ENCODE peak calls at places on chromosomes 5 and 9, in nine cellular contexts. One of them, this sample, is unnamed. For H3K9me3, the result is how much of the 10 kb centered on the place peaks cover.

GRCh38 chr5:17118631-17119030 is 98.8 kb upstream of the BASP1 start:
- DNase-seq in aorta: peak
- DNase-seq in tibial nerve: no peak
- DNase-seq in esophagus squamous epithelium: peak
- DNase-seq in cardiac muscle cell: peak
- DNase-seq in heart left ventricle: no peak
- DNase-seq in HCT116: peak
- DNase-seq in Peyer's patch: peak
- DNase-seq in mammary epithelial cell: peak
- DNase-seq in this sample: no peak

GRCh38 chr5:131795128-131795719 is 1.6 kb downstream of the FNIP1 start:
- DNase-seq in aorta: no peak
- DNase-seq in tibial nerve: no peak
- DNase-seq in esophagus squamous epithelium: no peak
- DNase-seq in heart left ventricle: no peak
- DNase-seq in Peyer's patch: no peak
- DNase-seq in HCT116: no peak
- DNase-seq in cardiac muscle cell: no peak
- DNase-seq in mammary epithelial cell: no peak
- DNase-seq in this sample: no peak

GRCh38 chr9:113577525-113578261 is 114.2 kb downstream of the RGS3 start:
- DNase-seq in mammary epithelial cell: peak
- DNase-seq in esophagus squamous epithelium: no peak
- DNase-seq in aorta: peak
- DNase-seq in tibial nerve: no peak
- DNase-seq in Peyer's patch: no peak
- DNase-seq in heart left ventricle: peak
- DNase-seq in cardiac muscle cell: no peak
- DNase-seq in HCT116: no peak
- DNase-seq in this sample: peak

GRCh38 chr5:59134770-59135169 is 551.9 kb downstream of the RAB3C start:
- DNase-seq in mammary epithelial cell: no peak
- DNase-seq in HCT116: no peak
- DNase-seq in tibial nerve: no peak
- DNase-seq in esophagus squamous epithelium: no peak
- DNase-seq in Peyer's patch: no peak
- DNase-seq in heart left ventricle: no peak
- DNase-seq in aorta: no peak
- DNase-seq in cardiac muscle cell: no peak
- DNase-seq in this sample: no peak

GRCh38 chr9:136828474-136829140 is 13.7 kb upstream of the AJM1 start:
- DNase-seq in Peyer's patch: no peak
- DNase-seq in aorta: no peak
- DNase-seq in mammary epithelial cell: no peak
- DNase-seq in heart left ventricle: peak
- DNase-seq in HCT116: no peak
- DNase-seq in cardiac muscle cell: no peak
- DNase-seq in tibial nerve: no peak
- DNase-seq in esophagus squamous epithelium: no peak
- DNase-seq in this sample: peak

GRCh38 chr9:108056805-108057386 is 567.3 kb upstream of the KLF4 start:
- DNase-seq in heart left ventricle: no peak
- DNase-seq in Peyer's patch: no peak
- DNase-seq in aorta: no peak
- DNase-seq in esophagus squamous epithelium: no peak
- DNase-seq in HCT116: no peak
- DNase-seq in mammary epithelial cell: peak
- DNase-seq in tibial nerve: no peak
- DNase-seq in cardiac muscle cell: peak
- DNase-seq in this sample: no peak

GRCh38 chr5:102858808-102859207 is 103.7 kb downstream of the PAM start:
- DNase-seq in heart left ventricle: no peak
- DNase-seq in mammary epithelial cell: peak
- DNase-seq in cardiac muscle cell: peak
- DNase-seq in tibial nerve: no peak
- DNase-seq in Peyer's patch: no peak
- DNase-seq in esophagus squamous epithelium: no peak
- DNase-seq in HCT116: no peak
- DNase-seq in aorta: no peak
- DNase-seq in this sample: no peak

GRCh38 chr9:128097156-128098016 is 29.4 kb downstream of the SLC25A25 start:
- DNase-seq in tibial nerve: no peak
- DNase-seq in mammary epithelial cell: no peak
- DNase-seq in HCT116: no peak
- DNase-seq in heart left ventricle: peak
- DNase-seq in Peyer's patch: no peak
- DNase-seq in esophagus squamous epithelium: no peak
- DNase-seq in cardiac muscle cell: no peak
- DNase-seq in aorta: no peak
- DNase-seq in this sample: peak

GRCh38 chr5:61704289-61704688 is 372.2 kb downstream of the ZSWIM6 start:
- DNase-seq in heart left ventricle: no peak
- DNase-seq in aorta: no peak
- DNase-seq in tibial nerve: no peak
- DNase-seq in cardiac muscle cell: no peak
- DNase-seq in Peyer's patch: no peak
- DNase-seq in HCT116: no peak
- DNase-seq in mammary epithelial cell: peak
- DNase-seq in esophagus squamous epithelium: no peak
- DNase-seq in this sample: no peak

GRCh38 chr9:127968046-127968445 is 12.7 kb downstream of the EEIG1 start:
- DNase-seq in esophagus squamous epithelium: no peak
- DNase-seq in heart left ventricle: no peak
- DNase-seq in cardiac muscle cell: no peak
- DNase-seq in Peyer's patch: peak
- DNase-seq in mammary epithelial cell: peak
- DNase-seq in HCT116: peak
- DNase-seq in aorta: peak
- DNase-seq in tibial nerve: no peak
- DNase-seq in this sample: peak

GRCh38 chr5:111385970-111386831 is 126.1 kb downstream of the STARD4 start:
- DNase-seq in esophagus squamous epithelium: no peak
- DNase-seq in aorta: no peak
- DNase-seq in tibial nerve: no peak
- DNase-seq in Peyer's patch: no peak
- DNase-seq in mammary epithelial cell: no peak
- DNase-seq in HCT116: no peak
- DNase-seq in cardiac muscle cell: no peak
- DNase-seq in heart left ventricle: no peak
- DNase-seq in this sample: peak

GRCh38 chr5:98928802-98929122 is at the start of gene CHD1:
- DNase-seq in Peyer's patch: peak
- DNase-seq in mammary epithelial cell: peak
- DNase-seq in aorta: peak
- DNase-seq in HCT116: peak
- DNase-seq in heart left ventricle: peak
- DNase-seq in tibial nerve: peak
- DNase-seq in cardiac muscle cell: peak
- DNase-seq in esophagus squamous epithelium: peak
- DNase-seq in this sample: peak

GRCh38 chr5:151156732-151157402 is 712 bp downstream of the ANXA6 start:
- DNase-seq in Peyer's patch: peak
- DNase-seq in mammary epithelial cell: no peak
- DNase-seq in aorta: no peak
- DNase-seq in HCT116: no peak
- DNase-seq in heart left ventricle: no peak
- DNase-seq in esophagus squamous epithelium: no peak
- DNase-seq in cardiac muscle cell: peak
- DNase-seq in tibial nerve: no peak
- DNase-seq in this sample: no peak

GRCh38 chr5:134490925-134491271 is 34.6 kb upstream of the JADE2 start:
- DNase-seq in Peyer's patch: peak
- DNase-seq in mammary epithelial cell: no peak
- DNase-seq in HCT116: no peak
- DNase-seq in aorta: no peak
- DNase-seq in tibial nerve: no peak
- DNase-seq in cardiac muscle cell: no peak
- DNase-seq in heart left ventricle: no peak
- DNase-seq in esophagus squamous epithelium: no peak
- DNase-seq in this sample: peak

GRCh38 chr5:142056831-142057696 is 44.2 kb upstream of the GNPDA1 start:
- DNase-seq in Peyer's patch: no peak
- DNase-seq in aorta: no peak
- DNase-seq in cardiac muscle cell: no peak
- DNase-seq in tibial nerve: no peak
- DNase-seq in heart left ventricle: no peak
- DNase-seq in esophagus squamous epithelium: no peak
- DNase-seq in mammary epithelial cell: no peak
- DNase-seq in HCT116: no peak
- DNase-seq in this sample: no peak

GRCh38 chr5:130605200-130605599 is 559.9 kb downstream of the HINT1 start:
- DNase-seq in esophagus squamous epithelium: no peak
- DNase-seq in HCT116: peak
- DNase-seq in heart left ventricle: no peak
- DNase-seq in mammary epithelial cell: peak
- DNase-seq in cardiac muscle cell: no peak
- DNase-seq in Peyer's patch: no peak
- DNase-seq in tibial nerve: no peak
- DNase-seq in aorta: no peak
- DNase-seq in this sample: no peak

GRCh38 chr9:133948138-133948537 is 44.0 kb downstream of the VAV2 start:
- DNase-seq in cardiac muscle cell: no peak
- DNase-seq in heart left ventricle: peak
- DNase-seq in esophagus squamous epithelium: no peak
- DNase-seq in aorta: peak
- DNase-seq in Peyer's patch: no peak
- DNase-seq in HCT116: no peak
- DNase-seq in tibial nerve: no peak
- DNase-seq in mammary epithelial cell: no peak
- DNase-seq in this sample: peak

GRCh38 chr5:161548472-161549094 is 2.1 kb upstream of the GABRB2 start:
- DNase-seq in tibial nerve: no peak
- DNase-seq in Peyer's patch: no peak
- DNase-seq in esophagus squamous epithelium: no peak
- DNase-seq in HCT116: no peak
- DNase-seq in aorta: no peak
- DNase-seq in mammary epithelial cell: no peak
- DNase-seq in heart left ventricle: no peak
- DNase-seq in cardiac muscle cell: no peak
- DNase-seq in this sample: no peak

GRCh38 chr5:140795259-140795641 is 598 bp downstream of the PCDHA2 start:
- DNase-seq in heart left ventricle: no peak
- DNase-seq in HCT116: no peak
- DNase-seq in aorta: no peak
- DNase-seq in tibial nerve: no peak
- DNase-seq in Peyer's patch: no peak
- DNase-seq in mammary epithelial cell: no peak
- DNase-seq in esophagus squamous epithelium: no peak
- DNase-seq in cardiac muscle cell: no peak
- DNase-seq in this sample: no peak
- H3K9me3 ChIP-seq in heart left ventricle: under half
- H3K9me3 ChIP-seq in HCT116: under half
- H3K9me3 ChIP-seq in aorta: under half
- H3K9me3 ChIP-seq in tibial nerve: half or more
- H3K9me3 ChIP-seq in Peyer's patch: under half
- H3K9me3 ChIP-seq in mammary epithelial cell: under half
- H3K9me3 ChIP-seq in esophagus squamous epithelium: half or more
- H3K9me3 ChIP-seq in cardiac muscle cell: under half
- H3K9me3 ChIP-seq in this sample: under half

GRCh38 chr5:4370218-4370617 is 769.9 kb upstream of the ADAMTS16 start:
- DNase-seq in HCT116: no peak
- DNase-seq in tibial nerve: no peak
- DNase-seq in heart left ventricle: no peak
- DNase-seq in cardiac muscle cell: no peak
- DNase-seq in mammary epithelial cell: peak
- DNase-seq in esophagus squamous epithelium: no peak
- DNase-seq in Peyer's patch: no peak
- DNase-seq in aorta: no peak
- DNase-seq in this sample: no peak

GRCh38 chr5:4373051-4373450 is 767.1 kb upstream of the ADAMTS16 start:
- DNase-seq in tibial nerve: no peak
- DNase-seq in heart left ventricle: no peak
- DNase-seq in esophagus squamous epithelium: no peak
- DNase-seq in HCT116: no peak
- DNase-seq in aorta: no peak
- DNase-seq in cardiac muscle cell: no peak
- DNase-seq in Peyer's patch: no peak
- DNase-seq in mammary epithelial cell: peak
- DNase-seq in this sample: no peak

GRCh38 chr5:4375640-4376039 is 764.5 kb upstream of the ADAMTS16 start:
- DNase-seq in Peyer's patch: no peak
- DNase-seq in mammary epithelial cell: no peak
- DNase-seq in tibial nerve: no peak
- DNase-seq in esophagus squamous epithelium: no peak
- DNase-seq in cardiac muscle cell: no peak
- DNase-seq in aorta: no peak
- DNase-seq in heart left ventricle: no peak
- DNase-seq in HCT116: no peak
- DNase-seq in this sample: no peak

GRCh38 chr5:4372481-4372880 is 767.6 kb upstream of the ADAMTS16 start:
- DNase-seq in HCT116: no peak
- DNase-seq in mammary epithelial cell: peak
- DNase-seq in aorta: no peak
- DNase-seq in esophagus squamous epithelium: no peak
- DNase-seq in heart left ventricle: no peak
- DNase-seq in tibial nerve: no peak
- DNase-seq in Peyer's patch: no peak
- DNase-seq in cardiac muscle cell: no peak
- DNase-seq in this sample: no peak

GRCh38 chr5:4374866-4375265 is 765.3 kb upstream of the ADAMTS16 start:
- DNase-seq in aorta: no peak
- DNase-seq in tibial nerve: no peak
- DNase-seq in HCT116: no peak
- DNase-seq in cardiac muscle cell: no peak
- DNase-seq in heart left ventricle: no peak
- DNase-seq in esophagus squamous epithelium: no peak
- DNase-seq in mammary epithelial cell: peak
- DNase-seq in Peyer's patch: no peak
- DNase-seq in this sample: no peak
- H3K9me3 ChIP-seq in aorta: under half
- H3K9me3 ChIP-seq in tibial nerve: under half
- H3K9me3 ChIP-seq in HCT116: under half
- H3K9me3 ChIP-seq in cardiac muscle cell: under half
- H3K9me3 ChIP-seq in heart left ventricle: under half
- H3K9me3 ChIP-seq in esophagus squamous epithelium: under half
- H3K9me3 ChIP-seq in mammary epithelial cell: under half
- H3K9me3 ChIP-seq in Peyer's patch: under half
- H3K9me3 ChIP-seq in this sample: under half

GRCh38 chr5:14165375-14166091 is 22.4 kb downstream of the TRIO start:
- DNase-seq in Peyer's patch: no peak
- DNase-seq in heart left ventricle: no peak
- DNase-seq in aorta: no peak
- DNase-seq in tibial nerve: no peak
- DNase-seq in esophagus squamous epithelium: no peak
- DNase-seq in cardiac muscle cell: peak
- DNase-seq in mammary epithelial cell: peak
- DNase-seq in HCT116: peak
- DNase-seq in this sample: no peak
- H3K9me3 ChIP-seq in Peyer's patch: under half
- H3K9me3 ChIP-seq in heart left ventricle: under half
- H3K9me3 ChIP-seq in aorta: under half
- H3K9me3 ChIP-seq in tibial nerve: under half
- H3K9me3 ChIP-seq in esophagus squamous epithelium: under half
- H3K9me3 ChIP-seq in cardiac muscle cell: under half
- H3K9me3 ChIP-seq in mammary epithelial cell: under half
- H3K9me3 ChIP-seq in HCT116: under half
- H3K9me3 ChIP-seq in this sample: under half

DNA sequence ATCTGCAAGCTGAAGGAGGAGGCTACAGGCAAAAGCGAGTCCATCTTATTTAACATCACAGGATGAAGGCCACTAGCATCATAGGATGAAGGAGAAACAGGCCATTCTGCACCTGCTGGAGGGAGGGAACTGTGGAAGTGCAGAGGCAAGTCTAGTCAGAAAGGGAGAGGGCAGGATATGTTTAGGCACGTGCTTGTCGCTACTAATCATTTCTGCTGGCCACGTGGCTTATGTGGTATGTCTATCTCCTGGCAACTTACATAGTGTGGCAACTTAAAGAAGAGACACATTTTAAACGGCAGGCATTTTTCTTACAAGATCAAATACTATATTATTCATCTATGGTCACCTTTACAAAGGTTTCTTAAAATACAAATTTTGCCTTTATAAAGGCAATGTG is 74.0 kb downstream of the GNAQ start:
- DNase-seq in esophagus squamous epithelium: no peak
- DNase-seq in Peyer's patch: no peak
- DNase-seq in mammary epithelial cell: peak
- DNase-seq in aorta: no peak
- DNase-seq in heart left ventricle: no peak
- DNase-seq in cardiac muscle cell: no peak
- DNase-seq in tibial nerve: no peak
- DNase-seq in HCT116: no peak
- DNase-seq in this sample: no peak
- H3K9me3 ChIP-seq in esophagus squamous epithelium: under half
- H3K9me3 ChIP-seq in Peyer's patch: under half
- H3K9me3 ChIP-seq in mammary epithelial cell: under half
- H3K9me3 ChIP-seq in aorta: under half
- H3K9me3 ChIP-seq in heart left ventricle: under half
- H3K9me3 ChIP-seq in cardiac muscle cell: under half
- H3K9me3 ChIP-seq in tibial nerve: under half
- H3K9me3 ChIP-seq in HCT116: under half
- H3K9me3 ChIP-seq in this sample: under half

This sample was measured in kidney.